ENCODE peak calls at places on chromosome X, in nine cellular contexts. I, N, V, C, U, P, D, R and E are unnamed samples.

GRCh38 chrX:107205770-107206696 is at the start of the genes DNAAF6 and NUP62CL:
- DNase-seq in N (peak), P (no peak), C (peak), V (peak), R (peak), D (peak), U (peak), I (peak), E (peak)

GRCh38 chrX:86237482-86237881 is 89.2 kb downstream of the DACH2 start:
- DNase-seq in N (no peak), U (no peak), P (no peak), I (no peak), V (no peak), R (no peak), D (no peak), C (no peak), E (no peak)

GRCh38 chrX:29487714-29488113 is 727.6 kb upstream of the MAGEB2 start:
- DNase-seq in U (peak), C (no peak), I (no peak), R (no peak), P (no peak), N (no peak), V (no peak), D (no peak), E (no peak)

GRCh38 chrX:124042042-124042441 is 80.5 kb downstream of the STAG2 start:
- DNase-seq in R (no peak), V (no peak), I (no peak), P (no peak), U (no peak), C (no peak), N (no peak), D (no peak), E (no peak)

GRCh38 chrX:134764202-134764785 is 106.0 kb upstream of the PLAC1 start:
- DNase-seq in I (peak), R (peak), P (peak), C (no peak), U (peak), N (peak), V (no peak), D (no peak), E (no peak)

GRCh38 chrX:130174051-130174704 is 2.4 kb downstream of the RAB33A start:
- DNase-seq in I (no peak), C (no peak), V (no peak), N (peak), U (peak), P (no peak), R (no peak), D (peak), E (no peak)

GRCh38 chrX:71640002-71640401 is 21.7 kb upstream of the CXCR3 start:
- DNase-seq in P (no peak), N (no peak), C (no peak), R (no peak), V (no peak), D (no peak), U (no peak), I (no peak), E (no peak)

GRCh38 chrX:101539116-101539515 is 11.2 kb upstream of the ARMCX1 start:
- DNase-seq in N (no peak), I (no peak), V (no peak), D (no peak), U (no peak), R (no peak), P (no peak), C (no peak), E (no peak)

GRCh38 chrX:53048169-53049126 is at the start of gene GPR173:
- DNase-seq in V (no peak), U (peak), N (peak), P (peak), I (peak), R (peak), D (peak), C (peak), E (peak)

GRCh38 chrX:404656-405055 is 17.9 kb upstream of the PPP2R3B start:
- DNase-seq in R (no peak), D (no peak), I (no peak), N (no peak), C (no peak), U (no peak), P (no peak), V (no peak), E (no peak)

GRCh38 chrX:82945332-82945731 is 562.8 kb upstream of the POU3F4 start:
- DNase-seq in V (no peak), N (no peak), P (no peak), R (no peak), C (no peak), U (no peak), D (no peak), I (no peak), E (no peak)

GRCh38 chrX:134244043-134244442 is 7.1 kb downstream of the CCDC160 start:
- DNase-seq in V (no peak), I (no peak), R (no peak), C (no peak), P (no peak), U (peak), N (peak), D (no peak), E (no peak)

GRCh38 chrX:53073115-53073581 is 9.0 kb upstream of the TSPYL2 start:
- DNase-seq in D (no peak), R (no peak), P (peak), V (no peak), C (peak), U (no peak), N (peak), I (peak), E (no peak)

GRCh38 chrX:38699116-38699515 is 102.1 kb upstream of the MID1IP1 start:
- DNase-seq in V (no peak), N (no peak), U (no peak), D (no peak), C (no peak), R (no peak), I (no peak), P (no peak), E (no peak)

GRCh38 chrX:122880952-122881351 is 303.1 kb upstream of the GRIA3 start:
- DNase-seq in U (no peak), V (no peak), C (no peak), R (no peak), P (no peak), I (no peak), N (no peak), D (no peak), E (no peak)

GRCh38 chrX:131273024-131273423 is 16.1 kb downstream of the IGSF1 start:
- DNase-seq in I (no peak), R (no peak), C (no peak), U (no peak), P (no peak), D (no peak), V (no peak), N (no peak), E (no peak)

GRCh38 chrX:41449615-41450014 is 2.5 kb downstream of the NYX start:
- DNase-seq in I (no peak), N (peak), U (peak), C (peak), V (no peak), D (no peak), R (no peak), P (no peak), E (no peak)

GRCh38 chrX:107669885-107670628 is 41.7 kb downstream of the PRPS1 start:
- DNase-seq in V (no peak), D (no peak), P (no peak), R (no peak), U (no peak), I (no peak), N (peak), C (peak), E (no peak)

GRCh38 chrX:103628386-103629290 is at the start of gene TCEAL1:
- DNase-seq in P (peak), U (peak), N (peak), I (peak), C (peak), D (peak), V (no peak), R (no peak), E (peak)

GRCh38 chrX:48896611-48897011 is 957 bp downstream of the TIMM17B start:
- DNase-seq in U (peak), P (no peak), I (no peak), V (no peak), D (no peak), N (peak), R (no peak), C (peak), E (no peak)

GRCh38 chrX:124239324-124239723 is 93.1 kb upstream of the TEX13D start:
- DNase-seq in P (no peak), U (no peak), N (no peak), I (peak), D (no peak), R (no peak), C (no peak), V (no peak), E (no peak)

GRCh38 chrX:154712781-154713391 is 38.0 kb downstream of the GAB3 start:
- DNase-seq in C (no peak), N (no peak), D (no peak), U (peak), P (no peak), V (no peak), R (no peak), I (no peak), E (no peak)

GRCh38 chrX:39855748-39856129 is 242.0 kb downstream of the BCOR start:
- DNase-seq in I (peak), U (peak), C (peak), P (peak), R (no peak), D (no peak), N (no peak), V (peak), E (peak)

GRCh38 chrX:22063284-22063683 is 31.2 kb downstream of the PHEX start:
- DNase-seq in V (no peak), I (no peak), D (no peak), N (peak), R (no peak), P (no peak), U (no peak), C (no peak), E (no peak)

GRCh38 chrX:150694738-150695410 is 1.7 kb downstream of the MTMR1 start:
- DNase-seq in V (no peak), R (no peak), U (peak), N (no peak), I (peak), P (no peak), D (no peak), C (no peak), E (no peak)

GRCh38 chrX:13123857-13124345 is 79.5 kb upstream of the FAM9C start:
- DNase-seq in U (peak), N (peak), P (no peak), C (no peak), D (no peak), R (no peak), I (no peak), V (no peak), E (no peak)

GRCh38 chrX:80765226-80765625 is 44.5 kb downstream of the BRWD3 start:
- DNase-seq in C (no peak), P (no peak), N (no peak), U (peak), R (peak), I (no peak), V (no peak), D (no peak), E (no peak)

GRCh38 chrX:49271341-49271740 is 1.7 kb downstream of the PPP1R3F start:
- DNase-seq in N (peak), U (no peak), V (no peak), R (no peak), P (no peak), D (no peak), C (no peak), I (no peak), E (no peak)

GRCh38 chrX:86946569-86946968 is 571.0 kb upstream of the KLHL4 start:
- DNase-seq in R (peak), P (no peak), U (peak), N (peak), C (peak), D (no peak), I (peak), V (no peak), E (no peak)

GRCh38 chrX:118976599-118977340 is 2.4 kb downstream of the LONRF3 start:
- DNase-seq in I (peak), P (no peak), V (no peak), U (peak), D (peak), N (peak), C (peak), R (peak), E (peak)